ENCODE peak calls at places on chromosomes 2 and 18, in four cellular contexts. Z is HepG2, Q is K562, J is H1. W is an unnamed sample.

GRCh38 chr2:168683996-168684395 is 118.4 kb upstream of the NOSTRIN start:
- DNase-seq in J (no peak), Q (peak), Z (peak), W (no peak)

GRCh38 chr2:150690261-150690660 is 202.8 kb upstream of the RND3 start:
- DNase-seq in Z (no peak), Q (no peak), J (no peak), W (no peak)

GRCh38 chr2:10332402-10333246 is 29.9 kb downstream of the HPCAL1 start:
- DNase-seq in J (no peak), Q (peak), Z (no peak), W (no peak)

GRCh38 chr2:172011814-172012580 is 12.2 kb downstream of the METAP1D start:
- DNase-seq in Z (no peak), Q (no peak), J (no peak), W (no peak)

GRCh38 chr2:239903210-239903609 is 121.9 kb downstream of the NDUFA10 start:
- DNase-seq in Z (no peak), Q (no peak), J (no peak), W (no peak)

GRCh38 chr2:206296128-206296527 is 21.7 kb downstream of the ZDBF2 start:
- DNase-seq in J (no peak), Z (no peak), Q (no peak), W (no peak)

GRCh38 chr18:76720683-76721082 is 101.7 kb upstream of the ZNF236 start:
- DNase-seq in Z (no peak), J (no peak), Q (no peak), W (no peak)

GRCh38 chr18:7272268-7273049 is 41.6 kb downstream of the LRRC30 start:
- DNase-seq in Q (peak), Z (peak), J (peak), W (no peak)

GRCh38 chr18:80046011-80046410 is 11.8 kb downstream of the RBFA start:
- DNase-seq in J (no peak), Q (no peak), Z (no peak), W (no peak)

GRCh38 chr2:240639566-240639965 is 14.3 kb downstream of the GPR35 start:
- DNase-seq in Z (no peak), Q (no peak), J (no peak), W (no peak)

GRCh38 chr2:151357359-151357758 is at the start of gene TNFAIP6:
- DNase-seq in J (no peak), Q (no peak), Z (no peak), W (no peak)

GRCh38 chr18:34808389-34808788 is 98.3 kb downstream of the DTNA start:
- DNase-seq in Z (peak), Q (no peak), J (no peak), W (no peak)

GRCh38 chr2:43220229-43220981 is 6.0 kb downstream of the ZFP36L2 start:
- DNase-seq in Z (no peak), J (no peak), Q (peak), W (no peak)

GRCh38 chr18:8507881-8508280 is 101.4 kb upstream of the RAB12 start:
- DNase-seq in Q (no peak), J (no peak), Z (no peak), W (no peak)

GRCh38 chr2:14634885-14635871 is 2.7 kb downstream of the LRATD1 start:
- DNase-seq in J (no peak), Z (no peak), Q (peak), W (no peak)

GRCh38 chr18:79494936-79495335 is 99.2 kb downstream of the NFATC1 start:
- DNase-seq in Q (no peak), J (no peak), Z (no peak), W (no peak)

GRCh38 chr2:133674433-133675331 is 106.4 kb upstream of the NCKAP5 start:
- DNase-seq in Z (peak), Q (no peak), J (no peak), W (no peak)

GRCh38 chr2:149271575-149271974 is 58.8 kb upstream of the LYPD6 start:
- DNase-seq in J (no peak), Q (no peak), Z (no peak), W (peak)

GRCh38 chr18:6747646-6748045 is 18.1 kb downstream of the ARHGAP28 start:
- DNase-seq in Q (no peak), J (no peak), Z (no peak), W (no peak)

GRCh38 chr2:126776701-126777619 is 121.0 kb downstream of the GYPC start:
- DNase-seq in Q (peak), J (peak), Z (peak), W (peak)

GRCh38 chr2:235500110-235500760 is 6.4 kb downstream of the AGAP1 start:
- DNase-seq in Q (no peak), Z (no peak), J (no peak), W (no peak)

GRCh38 chr18:67694787-67695186 is 178.3 kb upstream of the DSEL start:
- DNase-seq in Q (no peak), Z (no peak), J (no peak), W (no peak)

GRCh38 chr2:126306539-126306938 is 349.4 kb upstream of the GYPC start:
- DNase-seq in J (no peak), Z (no peak), Q (peak), W (no peak)

GRCh38 chr2:240996834-240997140 is 1.6 kb upstream of the SNED1 start:
- DNase-seq in Q (no peak), Z (no peak), J (no peak), W (no peak)

GRCh38 chr2:240904216-240905175 is 1.6 kb upstream of the CROCC2 start:
- DNase-seq in Q (no peak), Z (no peak), J (no peak), W (no peak)

GRCh38 chr2:85413592-85414421 is 3.6 kb upstream of the CAPG start:
- DNase-seq in Q (peak), Z (no peak), J (no peak), W (no peak)

GRCh38 chr2:162002623-162003200 is 71.3 kb downstream of the DPP4 start:
- DNase-seq in Q (no peak), Z (no peak), J (no peak), W (no peak)

GRCh38 chr2:139216435-139216834 is 436.2 kb upstream of the NXPH2 start:
- DNase-seq in Z (no peak), Q (no peak), J (no peak), W (no peak)

GRCh38 chr2:139218181-139218580 is 438.0 kb upstream of the NXPH2 start:
- DNase-seq in J (no peak), Q (no peak), Z (no peak), W (no peak)

GRCh38 chr2:139214806-139215205 is 434.6 kb upstream of the NXPH2 start:
- DNase-seq in Q (no peak), J (no peak), Z (no peak), W (no peak)

DNA sequence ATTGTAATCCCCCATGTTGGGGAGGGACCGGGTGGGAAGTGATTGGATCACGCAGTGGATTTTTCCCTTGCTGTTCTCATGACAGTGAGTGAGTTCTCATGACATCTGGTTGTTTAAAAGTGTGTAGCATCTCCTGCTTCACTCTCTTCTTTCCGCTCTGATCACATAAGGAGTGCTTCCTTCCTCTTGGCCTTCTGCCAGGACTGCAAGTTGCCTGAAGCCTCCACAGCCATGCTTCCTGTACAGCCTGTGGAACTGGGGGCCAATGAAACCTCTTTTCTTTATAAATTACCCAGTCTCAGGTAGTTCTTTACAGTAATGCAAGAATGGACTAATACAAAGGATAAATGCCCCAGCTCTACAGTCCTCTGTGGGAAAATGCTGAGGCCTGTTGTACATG is 437.5 kb upstream of the NXPH2 start:
- DNase-seq in J (no peak), Z (no peak), Q (no peak), W (no peak)
- TF ChIP-seq BRCA1 in J (no peak), Z (no peak), Q (no peak), W (no peak)

GRCh38 chr18:47929681-47930085 is 776 bp downstream of the SMAD2 start:
- DNase-seq in Z (peak), Q (peak), J (no peak), W (no peak)
- TF ChIP-seq BRCA1 in Z (no peak), Q (no peak), J (no peak), W (no peak)

GRCh38 chr2:3667151-3667631 is 9.2 kb downstream of the ALLC start:
- DNase-seq in Q (no peak), J (no peak), Z (no peak), W (peak)
- TF ChIP-seq BRCA1 in Q (no peak), J (no peak), Z (no peak), W (no peak)

GRCh38 chr2:112870851-112871830 is 34.6 kb upstream of the IL1B start:
- DNase-seq in J (no peak), Q (no peak), Z (no peak), W (no peak)
- TF ChIP-seq BRCA1 in J (no peak), Q (no peak), Z (no peak), W (no peak)

GRCh38 chr2:111161971-111162370 is 41.3 kb downstream of the BCL2L11 start:
- DNase-seq in J (no peak), Q (no peak), Z (no peak), W (no peak)

GRCh38 chr2:111157798-111158197 is 37.1 kb downstream of the BCL2L11 start:
- DNase-seq in Q (no peak), Z (no peak), J (no peak), W (peak)

GRCh38 chr2:111159640-111160039 is 38.9 kb downstream of the BCL2L11 start:
- DNase-seq in Z (no peak), Q (no peak), J (no peak), W (no peak)

GRCh38 chr2:111162718-111163331 is 42.1 kb downstream of the BCL2L11 start:
- DNase-seq in Q (peak), J (no peak), Z (peak), W (no peak)

DNA sequence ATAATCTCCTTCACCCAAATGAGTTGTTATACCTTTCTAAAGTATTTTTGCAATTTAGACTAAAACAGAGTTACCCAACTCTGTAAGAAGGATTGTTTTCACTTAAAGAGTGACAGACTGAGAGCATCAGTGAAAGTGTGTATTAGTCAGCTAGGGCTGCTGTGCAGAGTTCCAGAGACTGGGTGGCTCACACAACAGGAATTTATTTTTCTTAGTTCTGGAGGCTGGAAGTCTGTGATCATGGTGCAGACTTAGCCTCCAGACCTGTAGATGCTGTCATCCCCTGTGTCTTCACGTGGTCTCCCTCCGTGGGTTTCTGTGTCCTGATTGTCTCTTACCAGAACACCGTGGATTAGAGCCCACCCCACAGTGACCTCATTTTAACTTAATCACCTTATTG is 40.0 kb downstream of the BCL2L11 start:
- DNase-seq in J (no peak), Q (no peak), Z (no peak), W (no peak)
- TF ChIP-seq BRCA1 in J (no peak), Q (no peak), Z (no peak), W (no peak)

DNA sequence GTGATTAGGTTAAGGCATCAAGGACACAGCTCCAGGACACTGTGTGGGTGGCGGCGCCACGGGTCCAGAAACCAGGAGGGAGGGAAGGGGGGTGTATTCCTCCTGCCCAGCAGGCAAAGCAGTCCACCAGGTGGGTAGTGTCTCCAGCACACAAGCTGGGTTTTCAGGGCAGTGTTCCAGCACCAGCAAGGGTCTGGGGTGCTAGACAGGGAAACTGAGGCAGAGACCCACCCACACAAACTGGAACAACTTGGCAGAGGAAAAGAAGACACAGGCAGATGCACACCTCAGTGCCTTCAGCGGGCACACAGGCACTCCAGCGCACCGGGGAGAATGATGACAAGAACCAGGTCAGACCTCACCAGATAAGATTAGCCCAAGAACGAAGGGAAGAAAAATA is 28.4 kb upstream of the GNAL start:
- DNase-seq in Z (no peak), Q (no peak), J (no peak), W (no peak)
- TF ChIP-seq BRCA1 in Z (no peak), Q (no peak), J (no peak), W (no peak)